ENCODE peak calls at places on chromosome X, in four cellular contexts. X, G, Q and J are unnamed samples.

GRCh38 chrX:110145854-110146253 is 142.9 kb downstream of the TMEM164 start:
- DNase-seq in X (no peak), G (peak), Q (peak), J (peak)

GRCh38 chrX:8731579-8732395 is at the start of gene ANOS1:
- DNase-seq in X (no peak), G (no peak), Q (peak), J (no peak)

GRCh38 chrX:124931241-124931640 is 388.4 kb upstream of the TEX13C start:
- DNase-seq in X (no peak), G (no peak), Q (peak), J (no peak)

GRCh38 chrX:112834976-112835375 is 5.7 kb downstream of the AMOT start:
- DNase-seq in X (no peak), G (no peak), Q (no peak), J (no peak)

GRCh38 chrX:34778961-34779360 is 121.9 kb upstream of the TMEM47 start:
- DNase-seq in X (peak), G (no peak), Q (no peak), J (peak)

GRCh38 chrX:73877687-73878086 is 314.7 kb downstream of the CHIC1 start:
- DNase-seq in X (no peak), G (no peak), Q (no peak), J (no peak)

GRCh38 chrX:33207056-33207455 is 4.3 kb downstream of the DMD start:
- DNase-seq in X (no peak), G (no peak), Q (no peak), J (no peak)

GRCh38 chrX:66676413-66676812 is 37.5 kb upstream of the EDA2R start:
- DNase-seq in X (peak), G (no peak), Q (no peak), J (peak)

GRCh38 chrX:7223271-7223670 is 75.3 kb upstream of the PUDP start:
- DNase-seq in X (no peak), G (peak), Q (no peak), J (no peak)

GRCh38 chrX:51894697-51895336 is 1.4 kb downstream of the MAGED1 start:
- DNase-seq in X (no peak), G (peak), Q (peak), J (peak)

GRCh38 chrX:46628406-46629371 is 55.1 kb downstream of the CHST7 start:
- DNase-seq in X (no peak), G (no peak), Q (no peak), J (peak)

GRCh38 chrX:53621418-53621986 is 65.0 kb downstream of the HUWE1 start:
- DNase-seq in X (no peak), G (no peak), Q (no peak), J (no peak)

GRCh38 chrX:153685751-153686676 is 1.7 kb upstream of the SLC6A8 start:
- DNase-seq in X (no peak), G (no peak), Q (no peak), J (no peak)

GRCh38 chrX:39871648-39872047 is 226.1 kb downstream of the BCOR start:
- DNase-seq in X (peak), G (no peak), Q (no peak), J (no peak)

GRCh38 chrX:85111347-85111746 is 107.7 kb downstream of the APOOL start:
- DNase-seq in X (peak), G (peak), Q (no peak), J (peak)

GRCh38 chrX:135194684-135195083 is 23.5 kb upstream of the CT55 start:
- DNase-seq in X (no peak), G (no peak), Q (no peak), J (no peak)

GRCh38 chrX:1528884-1529203 is 8.1 kb downstream of the P2RY8 start:
- DNase-seq in X (no peak), G (no peak), Q (no peak), J (no peak)

GRCh38 chrX:15749642-15750610 is 11.9 kb downstream of the CA5B start:
- DNase-seq in X (no peak), G (peak), Q (no peak), J (peak)

GRCh38 chrX:40504801-40505605 is 75.8 kb upstream of the ATP6AP2 start:
- DNase-seq in X (no peak), G (no peak), Q (no peak), J (peak)